ENCODE peak calls at places on chromosomes 13 and 19, in six cellular contexts. I is heart left ventricle, X is aorta, V is suprapubic skin, L is astrocyte, M is body of pancreas. D is an unnamed sample.

GRCh38 chr19:44570984-44571684 is 41.7 kb upstream of the CEACAM20 start:
- DNase-seq in V (no peak), M (peak), I (peak), X (no peak), L (peak), D (no peak)

GRCh38 chr19:50719119-50719435 is 525 bp downstream of the SHANK1 start:
- DNase-seq in M (no peak), L (no peak), X (no peak), I (no peak), V (no peak), D (no peak)

GRCh38 chr13:23160241-23161175 is 20.3 kb upstream of the SGCG start:
- DNase-seq in V (no peak), M (no peak), X (peak), L (no peak), I (no peak), D (no peak)

GRCh38 chr19:28920269-28921066 is 292.5 kb downstream of the UQCRFS1 start:
- DNase-seq in X (no peak), M (no peak), I (no peak), L (no peak), V (no peak), D (no peak)

GRCh38 chr19:40599331-40600085 is 1.7 kb upstream of the LTBP4 start:
- DNase-seq in I (peak), V (no peak), M (no peak), L (no peak), X (no peak), D (no peak)

GRCh38 chr13:75217949-75218348 is 264.0 kb downstream of the TBC1D4 start:
- DNase-seq in I (no peak), X (no peak), M (no peak), L (peak), V (no peak), D (no peak)

GRCh38 chr13:101398920-101399319 is 17.4 kb downstream of the NALCN start:
- DNase-seq in I (no peak), V (no peak), X (no peak), M (no peak), L (peak), D (no peak)

GRCh38 chr19:21451187-21451586 is 54.2 kb upstream of the ZNF429 start:
- DNase-seq in X (no peak), L (no peak), M (no peak), I (no peak), V (no peak), D (no peak)

GRCh38 chr13:99380921-99381645 is 73.9 kb upstream of the GPR183 start:
- DNase-seq in L (no peak), M (no peak), V (no peak), X (no peak), I (no peak), D (no peak)

GRCh38 chr13:50535050-50535449 is 308.4 kb downstream of the DLEU7 start:
- DNase-seq in I (no peak), V (no peak), X (no peak), L (no peak), M (no peak), D (no peak)

GRCh38 chr19:45069056-45069455 is 7.2 kb downstream of the ZNF296 start:
- DNase-seq in V (no peak), X (no peak), M (no peak), L (no peak), I (no peak), D (no peak)

GRCh38 chr13:76894401-76895110 is 8.4 kb upstream of the KCTD12 start:
- DNase-seq in L (no peak), V (no peak), M (no peak), X (no peak), I (no peak), D (no peak)

GRCh38 chr19:39845621-39846175 is 481 bp downstream of the FBL start:
- DNase-seq in L (no peak), M (no peak), I (no peak), X (peak), V (no peak), D (no peak)

GRCh38 chr13:50410921-50411712 is 395.9 kb downstream of the KCNRG start:
- DNase-seq in L (peak), M (no peak), I (no peak), X (no peak), V (no peak), D (no peak)

GRCh38 chr19:36009220-36009619 is 607 bp upstream of the SYNE4 start:
- DNase-seq in L (peak), X (peak), V (peak), I (peak), M (peak), D (peak)

GRCh38 chr13:76398426-76398825 is 487.8 kb downstream of the KCTD12 start:
- DNase-seq in V (no peak), I (no peak), X (no peak), L (no peak), M (no peak), D (no peak)

GRCh38 chr19:28169168-28169862 is 1043.6 kb downstream of the UQCRFS1 start:
- DNase-seq in M (no peak), V (no peak), L (no peak), I (no peak), X (no peak), D (no peak)

DNA sequence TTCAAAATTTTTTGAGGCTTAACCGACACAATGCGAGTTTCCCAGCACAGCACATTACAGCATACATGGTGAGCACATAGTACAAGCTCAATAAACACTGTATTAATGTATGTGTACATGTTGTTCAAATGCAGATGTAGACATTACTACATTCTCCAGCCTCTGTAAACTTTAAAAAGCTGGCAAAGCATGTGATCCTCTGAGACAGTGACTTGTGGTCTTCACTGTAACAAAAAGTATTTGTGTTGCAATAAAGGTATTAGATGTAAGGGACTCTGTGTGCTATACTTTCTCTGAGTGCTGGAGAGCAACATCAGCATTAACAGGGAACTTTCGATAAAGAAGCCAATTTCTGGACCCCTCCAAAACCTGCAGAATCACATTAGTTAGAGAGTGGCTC is 46.4 kb upstream of the ZNF254 start:
- DNase-seq in M (no peak), X (no peak), L (no peak), I (no peak), V (no peak), D (no peak)
- H3K27ac ChIP-seq in M (no peak), X (no peak), L (no peak), I (no peak), V (no peak), D (no peak)

GRCh38 chr13:24209138-24209537 is 48.6 kb downstream of the SPATA13 start:
- DNase-seq in I (no peak), V (no peak), M (no peak), L (no peak), X (no peak), D (no peak)

GRCh38 chr13:24212254-24212653 is 51.7 kb downstream of the SPATA13 start:
- DNase-seq in V (no peak), I (no peak), X (no peak), L (no peak), M (peak), D (no peak)

GRCh38 chr13:24212674-24213073 is 52.2 kb downstream of the SPATA13 start:
- DNase-seq in V (no peak), X (no peak), I (no peak), L (no peak), M (peak), D (no peak)

GRCh38 chr13:24207841-24208240 is 47.3 kb downstream of the SPATA13 start:
- DNase-seq in L (no peak), X (no peak), M (no peak), V (no peak), I (no peak), D (no peak)

GRCh38 chr13:24208314-24208713 is 47.8 kb downstream of the SPATA13 start:
- DNase-seq in L (peak), V (no peak), I (no peak), M (no peak), X (no peak), D (no peak)
- H3K27ac ChIP-seq in L (no peak), V (no peak), I (no peak), M (peak), X (no peak), D (no peak)

DNA sequence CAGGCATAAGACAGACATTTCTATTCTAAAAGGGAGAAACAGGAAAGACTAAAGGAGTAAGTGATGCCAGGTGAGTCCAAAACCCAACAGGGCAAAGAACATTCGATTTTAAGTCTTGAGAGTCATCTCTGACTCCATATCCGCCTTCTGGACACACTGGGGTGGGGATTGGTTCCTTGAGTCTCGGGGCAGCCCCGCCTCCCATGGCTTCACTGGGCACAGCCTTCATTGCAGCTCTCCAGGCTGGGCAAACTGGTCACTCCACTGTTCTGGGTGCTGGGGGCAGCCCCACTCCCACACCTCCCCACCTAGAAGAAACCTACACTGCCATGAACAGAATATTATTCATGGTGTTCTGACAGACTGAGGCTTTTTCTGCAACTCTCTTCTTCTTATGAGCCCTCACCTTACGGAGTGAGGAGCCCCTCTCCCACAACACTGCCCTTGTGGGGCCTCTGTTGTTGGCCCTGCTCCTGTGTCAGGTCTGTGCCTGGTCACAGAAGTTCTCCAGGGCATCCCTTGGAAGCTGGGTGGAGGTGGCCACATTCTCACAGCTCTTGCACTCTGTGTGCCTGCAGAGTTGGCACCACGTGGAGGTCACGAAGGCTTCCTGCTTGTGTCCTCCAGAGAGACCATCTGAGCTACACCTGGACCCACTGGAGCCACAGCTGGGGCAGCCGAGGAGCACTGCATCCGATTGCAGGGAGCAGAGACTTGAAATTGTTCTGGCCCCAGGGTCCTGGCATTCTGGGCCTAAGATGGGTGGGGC is 95.4 kb downstream of the COL4A2 start:
- DNase-seq in M (no peak), I (no peak), L (no peak), V (no peak), X (peak), D (no peak)
- H3K27ac ChIP-seq in M (no peak), I (no peak), L (peak), V (no peak), X (peak), D (peak)

DNA sequence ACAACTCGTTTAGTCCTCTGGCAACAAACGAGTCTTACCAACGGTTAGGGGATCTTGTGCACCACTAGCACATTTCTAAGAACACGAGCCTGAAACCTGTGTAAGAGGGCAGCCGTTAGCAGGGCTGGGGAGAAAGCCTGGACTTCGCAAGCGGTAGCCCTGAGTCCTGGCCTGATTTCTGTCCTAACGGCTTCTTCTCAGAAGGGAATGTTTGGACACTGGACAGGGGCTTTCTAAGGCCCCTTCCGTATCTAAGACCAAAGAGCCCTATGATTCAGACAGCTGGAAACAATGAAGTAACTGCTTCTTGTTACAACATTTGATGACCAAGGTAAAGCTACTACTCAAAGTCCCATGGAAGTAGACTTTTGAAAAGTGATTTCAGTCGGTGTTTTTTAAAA is 2.2 kb downstream of the ANKRD10 start:
- DNase-seq in L (peak), M (peak), I (no peak), V (no peak), X (no peak), D (no peak)
- H3K27ac ChIP-seq in L (peak), M (peak), I (peak), V (no peak), X (no peak), D (peak)

GRCh38 chr19:38303517-38304351 is at the start of gene C19orf33:
- DNase-seq in I (peak), L (peak), X (no peak), M (peak), V (no peak), D (peak)
- H3K27ac ChIP-seq in I (peak), L (no peak), X (no peak), M (peak), V (peak), D (peak)

DNA sequence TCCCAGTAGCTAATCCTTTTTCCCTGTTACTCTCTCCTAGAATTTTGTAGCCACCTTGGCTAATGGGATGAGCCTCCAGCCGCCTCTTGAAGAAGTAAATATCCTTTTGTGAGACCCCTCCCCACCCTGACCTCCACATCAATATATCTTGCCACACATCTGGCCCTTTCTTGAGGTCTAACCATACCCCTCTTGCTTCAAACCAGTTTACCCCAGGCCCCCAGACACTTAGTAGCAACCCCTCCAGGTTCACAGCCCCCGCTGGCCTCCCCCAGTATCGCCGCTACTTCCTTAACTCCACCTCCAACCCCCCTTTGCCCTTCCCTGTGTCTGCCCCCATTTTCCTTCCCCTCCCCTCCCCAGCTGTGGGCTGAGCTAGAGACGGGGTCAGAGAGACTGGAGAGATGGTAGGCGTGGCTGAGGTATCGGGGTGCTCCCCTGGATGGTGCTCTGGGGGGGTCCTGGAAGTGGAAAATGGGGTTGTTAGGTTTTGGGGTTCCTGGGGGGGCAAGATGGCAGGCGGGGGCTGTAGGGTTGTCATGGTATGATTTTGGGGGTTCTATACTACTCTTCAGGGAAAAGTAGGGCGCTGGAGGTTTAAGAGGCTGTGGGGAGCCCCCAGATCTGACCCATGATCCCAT is 2.9 kb downstream of the PRMT1 start:
- DNase-seq in L (no peak), V (no peak), M (no peak), X (no peak), I (no peak), D (no peak)
- H3K27ac ChIP-seq in L (peak), V (peak), M (peak), X (no peak), I (peak), D (peak)

GRCh38 chr19:41876847-41877489 is at the start of gene CD79A:
- DNase-seq in M (no peak), I (no peak), V (no peak), L (no peak), X (no peak), D (peak)
- H3K27ac ChIP-seq in M (no peak), I (no peak), V (no peak), L (no peak), X (no peak), D (peak)

DNA sequence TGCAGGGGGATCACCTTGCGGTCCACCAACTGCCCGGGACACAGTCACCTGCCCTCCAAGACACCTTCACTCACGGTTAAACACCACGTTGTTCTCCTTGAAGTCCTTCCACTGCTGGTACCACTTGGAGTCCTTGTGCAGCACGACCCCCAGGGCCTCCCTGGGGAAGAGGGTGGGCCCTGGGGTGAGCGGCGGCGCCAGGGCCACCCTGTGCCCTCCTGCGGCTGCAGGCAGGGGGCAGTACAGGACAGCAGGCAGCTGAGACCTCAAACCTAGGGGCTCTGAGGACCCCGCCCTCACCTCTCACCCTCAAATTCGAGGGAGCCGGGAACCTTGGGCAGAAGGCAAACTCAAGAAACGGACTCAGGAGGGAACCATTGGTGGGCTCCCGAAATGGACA is 7.5 kb upstream of the CTXN1 start:
- DNase-seq in X (no peak), M (no peak), L (no peak), I (no peak), V (no peak), D (no peak)
- H3K27ac ChIP-seq in X (no peak), M (no peak), L (no peak), I (no peak), V (no peak), D (no peak)